ENCODE peak calls at places on chromosomes 1 and 21, in four cellular contexts. P is NCI-H1417, W is smooth muscle cell of the brain vasculature, D is posterior cingulate gyrus. U is an unnamed sample.

GRCh38 chr1:27602510-27603319 is 1.2 kb downstream of the AHDC1 start:
- DNase-seq in P (peak), W (no peak), D (no peak), U (no peak)

GRCh38 chr1:55310517-55310927 is 95.4 kb upstream of the USP24 start:
- DNase-seq in D (no peak), P (no peak), W (peak), U (no peak)

GRCh38 chr1:63913533-63913932 is 139.7 kb downstream of the ROR1 start:
- DNase-seq in W (no peak), D (no peak), P (no peak), U (no peak)

GRCh38 chr1:191929383-191929782 is 228.9 kb upstream of the RGS18 start:
- DNase-seq in W (no peak), P (no peak), D (no peak), U (no peak)

GRCh38 chr1:205088341-205088740 is 4.1 kb upstream of the TMEM81 start:
- DNase-seq in W (no peak), P (no peak), D (no peak), U (no peak)

GRCh38 chr21:38367646-38368045 is 110.9 kb downstream of the KCNJ15 start:
- DNase-seq in D (no peak), P (no peak), W (no peak), U (no peak)

GRCh38 chr1:110281363-110282290 is 57.5 kb upstream of the RBM15 start:
- DNase-seq in W (no peak), D (no peak), P (peak), U (no peak)

GRCh38 chr1:59494145-59494824 is 197.4 kb downstream of the FGGY start:
- DNase-seq in W (no peak), P (no peak), D (no peak), U (no peak)

GRCh38 chr1:106222415-106222814 is 834.1 kb upstream of the PRMT6 start:
- DNase-seq in P (no peak), D (no peak), W (peak), U (no peak)

GRCh38 chr1:204493882-204494280 is 724 bp downstream of the PIK3C2B start:
- DNase-seq in D (peak), W (no peak), P (peak), U (no peak)

GRCh38 chr1:55559802-55560201 is 344.6 kb upstream of the USP24 start:
- DNase-seq in D (no peak), P (no peak), W (no peak), U (no peak)